ENCODE peak calls at places on chromosomes 6 and 20, in seven cellular contexts. One of them, this sample, is unnamed.

GRCh38 chr6:136753624-136754023 is 38.7 kb downstream of the MAP3K5 start:
- DNase-seq in AG10803: no peak
- DNase-seq in PC-3: no peak
- DNase-seq in fibroblast of mammary gland: no peak
- DNase-seq in AG04450: no peak
- DNase-seq in stomach: no peak
- DNase-seq in GM23338: peak
- DNase-seq in this sample: no peak

GRCh38 chr6:11714116-11714797 is 64.3 kb downstream of the ADTRP start:
- DNase-seq in AG04450: no peak
- DNase-seq in GM23338: no peak
- DNase-seq in fibroblast of mammary gland: no peak
- DNase-seq in PC-3: no peak
- DNase-seq in AG10803: no peak
- DNase-seq in stomach: no peak
- DNase-seq in this sample: no peak

GRCh38 chr6:148998704-148999103 is 251.9 kb downstream of the UST start:
- DNase-seq in AG04450: no peak
- DNase-seq in PC-3: no peak
- DNase-seq in fibroblast of mammary gland: peak
- DNase-seq in GM23338: no peak
- DNase-seq in stomach: no peak
- DNase-seq in AG10803: peak
- DNase-seq in this sample: no peak

GRCh38 chr6:73604461-73604860 is 49.3 kb downstream of the SLC17A5 start:
- DNase-seq in AG04450: no peak
- DNase-seq in AG10803: no peak
- DNase-seq in PC-3: no peak
- DNase-seq in fibroblast of mammary gland: no peak
- DNase-seq in GM23338: no peak
- DNase-seq in stomach: no peak
- DNase-seq in this sample: no peak

GRCh38 chr20:21571841-21572690 is 58.2 kb upstream of the NKX2-2 start:
- DNase-seq in AG04450: no peak
- DNase-seq in PC-3: peak
- DNase-seq in AG10803: peak
- DNase-seq in stomach: no peak
- DNase-seq in fibroblast of mammary gland: peak
- DNase-seq in GM23338: peak
- DNase-seq in this sample: no peak

GRCh38 chr20:3843490-3843889 is 3.1 kb upstream of the MAVS start:
- DNase-seq in stomach: no peak
- DNase-seq in AG04450: peak
- DNase-seq in PC-3: peak
- DNase-seq in GM23338: no peak
- DNase-seq in AG10803: no peak
- DNase-seq in fibroblast of mammary gland: peak
- DNase-seq in this sample: no peak

GRCh38 chr6:111361648-111362047 is 121.4 kb downstream of the REV3L start:
- DNase-seq in stomach: no peak
- DNase-seq in AG10803: peak
- DNase-seq in GM23338: peak
- DNase-seq in PC-3: peak
- DNase-seq in AG04450: peak
- DNase-seq in fibroblast of mammary gland: peak
- DNase-seq in this sample: peak

GRCh38 chr6:33976425-33977360 is 169.2 kb downstream of the GRM4 start:
- DNase-seq in AG04450: no peak
- DNase-seq in PC-3: no peak
- DNase-seq in stomach: peak
- DNase-seq in AG10803: no peak
- DNase-seq in GM23338: peak
- DNase-seq in fibroblast of mammary gland: no peak
- DNase-seq in this sample: no peak

GRCh38 chr20:33370296-33370695 is 31.0 kb downstream of the CDK5RAP1 start:
- DNase-seq in PC-3: no peak
- DNase-seq in stomach: peak
- DNase-seq in AG10803: no peak
- DNase-seq in AG04450: no peak
- DNase-seq in GM23338: no peak
- DNase-seq in fibroblast of mammary gland: peak
- DNase-seq in this sample: no peak

GRCh38 chr20:10236540-10237533 is 18.2 kb downstream of the SNAP25 start:
- DNase-seq in stomach: no peak
- DNase-seq in PC-3: no peak
- DNase-seq in fibroblast of mammary gland: no peak
- DNase-seq in GM23338: no peak
- DNase-seq in AG04450: no peak
- DNase-seq in AG10803: no peak
- DNase-seq in this sample: no peak

GRCh38 chr6:169862464-169863148 is 111.2 kb downstream of the ERMARD start:
- DNase-seq in PC-3: no peak
- DNase-seq in GM23338: no peak
- DNase-seq in AG04450: no peak
- DNase-seq in AG10803: no peak
- DNase-seq in fibroblast of mammary gland: no peak
- DNase-seq in stomach: peak
- DNase-seq in this sample: no peak

DNA sequence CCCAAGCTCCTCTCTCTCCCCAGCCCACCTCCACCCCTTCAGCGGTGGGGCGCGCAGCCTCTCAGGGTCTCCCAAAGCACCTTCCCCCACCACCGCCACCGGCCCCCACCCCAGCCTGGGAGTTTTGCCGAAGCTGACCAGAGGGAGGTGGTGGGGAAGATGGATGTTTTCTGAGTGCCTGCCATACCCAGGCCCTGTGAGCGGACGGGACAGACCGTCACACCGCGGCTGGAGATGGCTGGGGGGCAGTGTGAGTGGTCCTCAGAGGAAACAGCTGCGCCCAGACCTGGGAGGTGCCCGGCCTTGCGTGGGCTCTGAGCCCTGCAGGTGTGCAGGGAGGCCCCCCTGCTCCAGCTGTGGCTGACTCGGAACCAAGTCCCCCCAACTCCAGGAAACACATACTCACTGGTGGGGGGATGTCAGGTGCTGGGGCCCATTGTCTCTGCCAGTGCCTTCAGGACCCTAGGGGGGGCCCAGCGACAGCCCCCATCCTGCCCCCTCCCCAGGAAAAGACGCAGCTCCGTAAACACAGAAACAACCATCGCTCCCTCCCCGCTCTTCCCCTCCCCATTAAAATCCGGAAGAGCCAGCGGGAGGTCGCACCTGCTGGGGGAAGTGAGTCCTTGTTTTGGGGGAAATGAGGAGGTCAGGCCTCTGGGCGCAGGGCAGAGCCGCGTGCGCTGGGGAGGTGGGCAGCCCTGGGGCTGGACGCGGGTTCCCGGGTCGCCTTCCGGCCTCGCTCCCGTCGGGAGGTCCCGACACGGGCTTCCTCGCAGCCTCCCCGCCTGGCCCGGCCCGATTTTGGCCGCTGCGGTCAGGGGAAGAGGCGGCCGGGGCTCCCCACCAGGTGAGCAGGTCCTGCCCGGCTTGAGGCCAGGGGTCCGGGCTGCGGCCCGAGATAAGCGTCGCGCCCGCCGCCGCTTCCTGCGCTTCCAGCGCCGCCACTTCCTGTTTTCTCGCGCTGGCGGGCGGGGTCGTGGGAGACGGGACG is 6.1 kb downstream of the C20orf204 start:
- DNase-seq in AG10803: no peak
- DNase-seq in stomach: no peak
- DNase-seq in AG04450: no peak
- DNase-seq in PC-3: peak
- DNase-seq in GM23338: peak
- DNase-seq in fibroblast of mammary gland: no peak
- DNase-seq in this sample: no peak
- H3K4me3 ChIP-seq in AG10803: peak
- H3K4me3 ChIP-seq in stomach: peak
- H3K4me3 ChIP-seq in AG04450: peak
- H3K4me3 ChIP-seq in PC-3: peak
- H3K4me3 ChIP-seq in GM23338: peak
- H3K4me3 ChIP-seq in fibroblast of mammary gland: peak
- H3K4me3 ChIP-seq in this sample: peak

DNA sequence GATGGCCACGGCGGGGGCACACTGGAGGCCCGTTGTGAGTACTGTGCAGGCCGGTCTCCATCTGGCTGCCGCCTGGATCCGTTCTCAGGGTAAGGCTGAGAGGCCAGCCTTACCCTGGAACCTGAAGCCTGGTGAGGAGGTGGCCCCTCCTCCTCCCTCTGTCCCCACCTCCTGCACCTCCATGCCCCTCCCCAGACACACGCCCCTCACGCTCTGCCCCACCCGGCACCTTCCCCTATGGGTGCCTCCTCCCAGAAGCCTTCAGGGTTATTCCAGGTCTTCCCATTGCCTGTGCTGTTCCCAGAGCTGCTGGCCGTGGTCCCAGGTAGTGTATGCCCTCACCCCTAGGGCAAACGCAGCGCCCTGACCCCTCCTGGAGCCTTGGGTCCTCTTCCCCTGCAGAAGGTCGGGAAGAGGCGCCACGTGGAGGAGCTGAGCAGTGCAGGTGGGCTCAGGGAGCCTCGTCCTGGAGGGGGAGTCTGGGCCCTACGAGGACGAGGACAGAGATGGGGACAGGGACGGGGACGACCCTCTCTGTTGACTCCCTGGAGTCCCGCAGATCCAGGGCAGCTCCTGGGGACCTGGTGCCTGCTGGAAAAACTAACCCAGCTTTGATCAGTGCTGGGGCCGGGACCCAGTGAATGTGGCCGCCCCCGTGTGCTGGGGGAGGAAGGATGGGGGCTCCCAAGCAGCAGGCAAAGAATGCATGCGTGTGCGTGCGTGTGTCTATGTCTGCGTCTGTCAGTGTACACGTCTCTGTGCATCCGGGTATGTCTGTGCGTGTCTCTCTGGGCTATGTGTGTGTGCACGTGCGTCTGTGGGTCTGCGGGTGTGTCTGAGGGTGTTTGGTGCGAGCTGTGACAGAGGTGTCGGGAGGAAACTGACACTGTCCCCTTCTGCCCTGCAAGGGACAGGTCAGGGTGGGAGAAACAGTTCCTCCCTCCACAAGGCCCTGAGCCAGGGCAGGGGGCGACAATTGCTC is 8.2 kb upstream of the HRH3 start:
- DNase-seq in AG10803: no peak
- DNase-seq in AG04450: no peak
- DNase-seq in GM23338: peak
- DNase-seq in fibroblast of mammary gland: no peak
- DNase-seq in stomach: peak
- DNase-seq in PC-3: no peak
- DNase-seq in this sample: no peak
- TF ChIP-seq CTCF in AG10803: no peak
- TF ChIP-seq CTCF in AG04450: no peak
- TF ChIP-seq CTCF in GM23338: peak
- TF ChIP-seq CTCF in fibroblast of mammary gland: no peak
- TF ChIP-seq CTCF in stomach: no peak
- TF ChIP-seq CTCF in PC-3: no peak
- TF ChIP-seq CTCF in this sample: no peak

DNA sequence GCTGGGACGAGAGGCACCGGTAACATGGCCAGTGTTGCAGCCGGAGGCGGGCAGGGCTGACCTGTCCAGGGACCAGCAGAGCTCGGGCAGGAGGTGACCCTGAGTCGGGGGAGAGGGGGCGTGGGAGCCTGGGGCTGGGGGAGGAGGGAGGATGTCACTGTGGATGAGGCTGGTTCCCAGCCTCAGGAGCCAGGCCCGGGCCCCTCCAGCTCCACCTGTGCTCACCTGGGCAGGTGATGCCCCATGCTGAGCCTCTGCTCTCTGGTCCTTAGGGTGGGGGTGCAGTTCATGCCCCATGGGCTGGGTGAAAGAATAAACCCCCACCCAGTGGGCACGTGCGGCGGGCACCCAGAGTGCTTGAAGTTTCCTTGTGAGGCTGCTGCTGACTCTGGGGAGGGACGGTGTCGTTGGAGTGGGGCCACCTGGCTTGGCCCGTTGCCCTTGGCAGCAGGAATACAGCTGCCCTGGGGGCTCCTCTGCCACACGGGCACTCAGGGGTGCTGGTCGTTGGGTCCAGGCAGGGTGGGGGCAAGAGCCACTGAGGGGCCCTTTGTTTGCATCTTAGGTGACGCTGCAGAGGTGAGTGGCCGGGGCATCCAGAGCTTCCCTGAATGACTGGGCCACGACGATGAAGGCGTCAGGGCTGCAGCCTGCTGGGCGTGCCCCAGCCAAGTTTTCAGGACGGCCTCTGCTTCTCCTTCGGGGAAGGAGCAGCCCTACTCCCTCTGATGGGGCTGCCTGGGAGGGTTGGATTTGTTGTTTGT is 24.7 kb upstream of the BHLHE23 start:
- DNase-seq in AG10803: no peak
- DNase-seq in fibroblast of mammary gland: no peak
- DNase-seq in AG04450: no peak
- DNase-seq in stomach: no peak
- DNase-seq in GM23338: peak
- DNase-seq in PC-3: no peak
- DNase-seq in this sample: no peak
- H3K4me3 ChIP-seq in AG10803: no peak
- H3K4me3 ChIP-seq in fibroblast of mammary gland: no peak
- H3K4me3 ChIP-seq in AG04450: no peak
- H3K4me3 ChIP-seq in stomach: no peak
- H3K4me3 ChIP-seq in GM23338: no peak
- H3K4me3 ChIP-seq in PC-3: no peak
- H3K4me3 ChIP-seq in this sample: no peak

GRCh38 chr6:152957796-152958195 is 25.0 kb downstream of the FBXO5 start:
- DNase-seq in GM23338: no peak
- DNase-seq in stomach: no peak
- DNase-seq in AG04450: no peak
- DNase-seq in fibroblast of mammary gland: no peak
- DNase-seq in PC-3: no peak
- DNase-seq in AG10803: no peak
- DNase-seq in this sample: no peak

GRCh38 chr6:152950240-152950639 is 32.6 kb downstream of the FBXO5 start:
- DNase-seq in PC-3: no peak
- DNase-seq in AG04450: no peak
- DNase-seq in fibroblast of mammary gland: no peak
- DNase-seq in stomach: no peak
- DNase-seq in GM23338: no peak
- DNase-seq in AG10803: no peak
- DNase-seq in this sample: no peak

GRCh38 chr6:152952866-152953509 is 29.9 kb downstream of the FBXO5 start:
- DNase-seq in AG04450: no peak
- DNase-seq in fibroblast of mammary gland: peak
- DNase-seq in AG10803: peak
- DNase-seq in PC-3: peak
- DNase-seq in GM23338: peak
- DNase-seq in stomach: no peak
- DNase-seq in this sample: no peak

GRCh38 chr6:152952045-152952444 is 30.8 kb downstream of the FBXO5 start:
- DNase-seq in PC-3: peak
- DNase-seq in fibroblast of mammary gland: peak
- DNase-seq in stomach: no peak
- DNase-seq in AG04450: no peak
- DNase-seq in GM23338: peak
- DNase-seq in AG10803: peak
- DNase-seq in this sample: no peak

DNA sequence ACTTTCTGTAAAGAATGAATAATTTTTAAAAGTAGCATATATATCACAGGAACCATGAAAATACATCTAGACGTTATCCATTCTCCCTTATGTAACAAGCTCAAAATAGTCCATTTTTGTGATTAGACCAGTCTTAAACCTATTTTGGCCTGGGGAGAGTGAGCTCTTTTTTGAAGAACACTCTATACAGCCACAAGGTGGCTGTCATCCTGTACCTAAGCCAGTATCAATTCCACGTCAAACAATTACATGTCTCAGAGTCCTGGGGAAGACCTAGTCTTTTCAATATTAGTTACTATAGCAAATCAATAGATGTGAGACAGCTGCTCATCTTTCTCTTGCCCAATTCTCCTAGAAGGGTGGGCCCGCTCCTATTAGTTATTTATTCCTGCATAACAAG is 28.4 kb downstream of the FBXO5 start:
- DNase-seq in AG04450: no peak
- DNase-seq in PC-3: peak
- DNase-seq in stomach: no peak
- DNase-seq in AG10803: no peak
- DNase-seq in GM23338: no peak
- DNase-seq in fibroblast of mammary gland: no peak
- DNase-seq in this sample: no peak
- TF ChIP-seq CTCF in AG04450: no peak
- TF ChIP-seq CTCF in PC-3: peak
- TF ChIP-seq CTCF in stomach: no peak
- TF ChIP-seq CTCF in AG10803: peak
- TF ChIP-seq CTCF in GM23338: no peak
- TF ChIP-seq CTCF in fibroblast of mammary gland: no peak
- TF ChIP-seq CTCF in this sample: no peak

This sample was measured in heart left ventricle.